ENCODE peak calls at places on chromosomes 6 and 20, in four cellular contexts. V, W, B and R are unnamed samples.

GRCh38 chr6:48511382-48511781 is 400.4 kb upstream of the PTCHD4 start:
- DNase-seq in V (no peak), B (no peak), W (no peak), R (no peak)

GRCh38 chr6:36692220-36692619 is 5.4 kb upstream of the RAB44 start:
- DNase-seq in W (no peak), V (no peak), B (no peak), R (no peak)

GRCh38 chr6:71123051-71123450 is 165.6 kb upstream of the OGFRL1 start:
- DNase-seq in W (no peak), B (no peak), V (no peak), R (no peak)

GRCh38 chr6:46276571-46277142 is 105.9 kb upstream of the ENPP5 start:
- DNase-seq in W (no peak), B (no peak), V (no peak), R (no peak)

GRCh38 chr6:36671687-36672375 is 6.7 kb upstream of the CDKN1A start:
- DNase-seq in V (peak; percentile 27), W (no peak), B (no peak), R (no peak)

GRCh38 chr20:23231561-23232218 is 118.9 kb upstream of the NXT1 start:
- DNase-seq in B (no peak), V (peak; percentile 45), W (no peak), R (no peak)

GRCh38 chr20:10427060-10427692 is 6.8 kb downstream of the MKKS start:
- DNase-seq in V (peak; percentile 71), W (no peak), B (no peak), R (no peak)

GRCh38 chr6:92354270-92354831 is 1065.0 kb downstream of the EPHA7 start:
- DNase-seq in W (no peak), V (no peak), B (no peak), R (no peak)

GRCh38 chr6:149990672-149991402 is 27.1 kb downstream of the ULBP1 start:
- DNase-seq in W (no peak), B (no peak), V (no peak), R (no peak)

GRCh38 chr6:119318730-119319129 is 30.8 kb downstream of the MAN1A1 start:
- DNase-seq in B (no peak), W (no peak), V (no peak), R (no peak)

GRCh38 chr20:7195704-7196103 is 428.2 kb downstream of the BMP2 start:
- DNase-seq in W (no peak), V (no peak), B (no peak), R (no peak)

GRCh38 chr6:14132244-14133220 is 15.0 kb downstream of the CD83 start:
- DNase-seq in V (peak; percentile 22), W (no peak), B (no peak), R (no peak)

GRCh38 chr6:26475823-26476729 is 18.3 kb downstream of the BTN2A1 start:
- DNase-seq in V (peak; percentile 31), W (no peak), B (no peak), R (no peak)

GRCh38 chr20:50621068-50621467 is 70.3 kb downstream of the RIPOR3 start:
- DNase-seq in V (no peak), B (no peak), W (no peak), R (no peak)

GRCh38 chr6:26053929-26054658 is 33.1 kb upstream of the HFE start:
- DNase-seq in B (no peak), W (no peak), V (no peak), R (no peak)

GRCh38 chr20:63687419-63688233 is 8.8 kb upstream of the TNFRSF6B start:
- DNase-seq in W (no peak), B (no peak), V (no peak), R (no peak)

GRCh38 chr20:35508493-35509218 is 20.8 kb downstream of the C20orf173 start:
- DNase-seq in W (no peak), V (no peak), B (no peak), R (no peak)
- H3K4me3 ChIP-seq in W (no peak overlapping the region), V (no peak overlapping the region), B (no peak overlapping the region), R (no peak overlapping the region)

GRCh38 chr20:33604084-33604990 is 57.8 kb upstream of the C20orf144 start:
- DNase-seq in B (no peak), V (no peak), W (no peak), R (no peak)
- TF ChIP-seq JUND in B (no peak), V (no peak), W (no peak), R (no peak)

GRCh38 chr20:45100563-45101245 is at the start of gene KCNS1:
- DNase-seq in B (no peak), W (no peak), V (peak; percentile 25), R (peak; percentile 86)
- H3K4me3 ChIP-seq in B (no peak within 1 kb of the TSS), W (peak within 1 kb of the TSS; percentile 6), V (peak within 1 kb of the TSS; percentile 69), R (peak within 1 kb of the TSS; percentile 57)

GRCh38 chr6:134675110-134676038 is 274.5 kb downstream of the ALDH8A1 start:
- DNase-seq in V (no peak), W (no peak), B (no peak), R (no peak)

GRCh38 chr6:134676307-134677281 is 273.3 kb downstream of the ALDH8A1 start:
- DNase-seq in W (no peak), B (no peak), V (no peak), R (no peak)

GRCh38 chr6:134680433-134680832 is 269.5 kb downstream of the ALDH8A1 start:
- DNase-seq in V (no peak), B (no peak), W (no peak), R (no peak)

GRCh38 chr6:134680021-134680420 is 269.9 kb downstream of the ALDH8A1 start:
- DNase-seq in V (no peak), B (no peak), W (no peak), R (no peak)

DNA sequence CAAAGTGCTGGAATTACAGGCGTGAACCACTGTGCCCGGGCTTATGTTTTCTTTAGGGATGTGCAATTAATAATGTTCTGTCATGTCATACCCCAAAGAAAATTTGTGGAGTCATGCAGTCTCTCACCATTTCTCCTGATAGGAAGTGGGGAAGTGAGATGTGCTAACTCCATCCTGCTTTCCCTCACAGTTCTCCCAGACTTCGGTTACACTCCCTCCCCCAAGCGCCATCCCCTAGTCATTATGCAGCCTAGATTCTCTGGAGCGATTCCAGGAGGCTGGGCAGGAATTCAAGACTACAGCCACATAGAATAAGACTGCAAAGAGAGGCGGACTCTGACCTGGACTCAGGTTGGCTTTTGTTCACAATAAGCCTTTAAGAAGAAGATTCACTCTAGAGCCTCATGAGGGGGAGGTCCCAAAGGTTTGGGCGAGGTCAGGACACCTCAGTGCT is 271.4 kb downstream of the ALDH8A1 start:
- DNase-seq in V (no peak), B (no peak), W (no peak), R (no peak)
- TF ChIP-seq JUND in V (no peak), B (no peak), W (no peak), R (no peak)

GRCh38 chr20:47508228-47508752 is 6.6 kb downstream of the NCOA3 start:
- DNase-seq in W (no peak), B (no peak), V (no peak), R (no peak)

GRCh38 chr20:47506335-47506734 is 4.6 kb downstream of the NCOA3 start:
- DNase-seq in B (no peak), W (no peak), V (no peak), R (no peak)

GRCh38 chr20:47509685-47510084 is 8.0 kb downstream of the NCOA3 start:
- DNase-seq in B (no peak), W (no peak), V (no peak), R (no peak)

GRCh38 chr20:47506850-47507249 is 5.2 kb downstream of the NCOA3 start:
- DNase-seq in B (no peak), W (no peak), V (no peak), R (no peak)

GRCh38 chr20:47509104-47509661 is 7.5 kb downstream of the NCOA3 start:
- DNase-seq in W (no peak), B (no peak), V (no peak), R (no peak)
- H3K4me3 ChIP-seq in W (peak overlapping the region; percentile 75), B (no peak overlapping the region), V (no peak overlapping the region), R (no peak overlapping the region)

GRCh38 chr6:148593130-148593812 is 153.6 kb upstream of the UST start:
- DNase-seq in W (no peak), B (no peak), V (no peak), R (no peak)
- TF ChIP-seq JUND in W (no peak), B (no peak), V (no peak), R (no peak)

GRCh38 chr6:31730631-31731086 is 1.6 kb upstream of the DDAH2 start:
- DNase-seq in W (no peak), B (no peak), V (no peak), R (no peak)
- H3K4me3 ChIP-seq in W (no peak overlapping the region), B (peak overlapping the region; percentile 70), V (no peak overlapping the region), R (peak overlapping the region; percentile 89)

DNA sequence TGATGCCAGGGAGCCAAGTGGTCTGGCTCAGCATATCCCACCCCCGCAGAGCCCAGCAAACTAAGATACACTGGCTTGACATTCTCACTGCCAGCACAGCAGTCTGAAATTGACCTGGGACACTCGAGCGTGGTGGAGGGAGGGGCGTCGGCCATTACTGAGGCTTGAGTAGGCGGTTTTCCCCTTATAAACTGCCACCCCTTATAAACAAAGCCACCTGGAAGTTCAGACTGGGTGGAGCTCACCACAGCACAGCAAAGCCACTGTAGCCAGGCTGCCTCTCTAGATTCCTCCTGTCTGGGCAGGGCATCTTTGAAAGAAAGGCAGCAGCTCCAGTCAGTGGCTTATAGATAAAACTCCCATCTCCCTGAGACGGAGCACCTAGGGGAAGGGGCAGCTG is 19.4 kb downstream of the TINAG start:
- DNase-seq in B (no peak), V (no peak), W (no peak), R (no peak)
- TF ChIP-seq JUND in B (no peak), V (no peak), W (no peak), R (no peak)

DNA sequence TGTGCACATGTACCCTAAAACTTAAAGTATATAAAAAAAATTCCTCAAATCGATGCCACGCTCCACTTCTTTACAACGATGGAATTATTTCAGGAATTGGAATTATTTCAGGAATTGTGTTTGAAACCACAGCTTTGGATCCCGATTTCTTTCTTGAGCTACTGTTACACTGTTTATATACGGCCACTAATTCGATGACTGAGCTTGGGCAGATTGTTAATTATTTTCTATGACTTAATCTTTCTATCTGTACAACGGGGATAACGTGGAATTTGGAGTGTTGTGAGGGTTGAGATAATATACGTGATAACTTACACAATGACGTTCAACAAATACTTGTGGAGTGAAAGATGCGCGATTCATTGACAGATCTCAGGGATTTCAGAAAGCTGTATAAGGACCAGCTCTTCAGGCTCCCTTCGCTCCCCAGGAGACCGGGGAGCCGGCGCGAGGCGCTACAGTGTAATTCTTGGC is 171.3 kb downstream of the SLC16A10 start:
- DNase-seq in B (no peak), V (no peak), W (no peak), R (no peak)
- H3K4me3 ChIP-seq in B (peak overlapping the region; percentile 20), V (peak overlapping the region; percentile 89), W (peak overlapping the region; percentile 10), R (peak overlapping the region; percentile 16)

DNA sequence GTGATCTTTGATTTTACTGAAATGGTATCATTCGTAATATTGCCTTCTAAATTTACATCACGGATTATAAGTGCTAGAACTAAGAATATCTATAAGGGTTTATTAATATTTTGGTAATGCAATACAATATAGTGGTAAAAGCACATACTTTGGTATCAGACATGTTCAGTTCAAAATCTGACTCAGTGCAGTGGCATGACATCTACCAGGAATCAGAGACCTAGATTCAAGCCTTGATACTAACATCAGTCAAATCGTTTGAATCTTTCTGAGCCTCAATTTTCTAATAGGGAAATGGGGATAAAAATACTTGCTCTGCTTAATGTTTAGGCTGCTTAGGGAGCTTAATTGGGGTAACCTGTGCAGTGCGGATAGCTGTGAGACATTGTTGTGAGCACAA is 488.0 kb downstream of the BCKDHB start:
- DNase-seq in W (no peak), B (no peak), V (no peak), R (no peak)
- TF ChIP-seq JUND in W (no peak), B (no peak), V (no peak), R (no peak)